ENCODE peak calls at places on chromosomes 4 and X, in five cellular contexts. C is EL; A is A549; U is natural killer cell; N is CD4-positive, alpha-beta memory T cell. F is an unnamed sample.

GRCh38 chrX:150044556-150044955 is 106.3 kb upstream of the EOLA2 start:
- DNase-seq in C (peak; percentile 40), A (no peak), U (no peak), N (no peak), F (no peak)

GRCh38 chrX:134894373-134894895 is 96.4 kb upstream of the SMIM10 start:
- DNase-seq in C (no peak), A (no peak), U (no peak), N (no peak), F (no peak)

GRCh38 chr4:1812720-1813119 is 19.6 kb downstream of the FGFR3 start:
- DNase-seq in C (no peak), A (no peak), U (no peak), N (no peak), F (no peak)

GRCh38 chr4:104064650-104065577 is 345.1 kb upstream of the TACR3 start:
- DNase-seq in C (peak; percentile 12), A (peak; percentile 44), U (no peak), N (no peak), F (no peak)

GRCh38 chr4:60463846-60464502 is 736.2 kb upstream of the ADGRL3 start:
- DNase-seq in C (peak; percentile 32), A (no peak), U (no peak), N (no peak), F (no peak)

GRCh38 chrX:135489542-135489941 is 30.9 kb upstream of the INTS6L start:
- DNase-seq in C (no peak), A (no peak), U (no peak), N (no peak), F (no peak)

GRCh38 chr4:26496207-26496783 is 6.0 kb upstream of the CCKAR start:
- DNase-seq in C (no peak), A (no peak), U (no peak), N (no peak), F (no peak)

GRCh38 chrX:128634754-128635153 is 582.6 kb upstream of the ACTRT1 start:
- DNase-seq in C (no peak), A (no peak), U (no peak), N (no peak), F (no peak)

GRCh38 chr4:40710484-40711269 is 39.1 kb upstream of the NSUN7 start:
- DNase-seq in C (no peak), A (no peak), U (no peak), N (no peak), F (no peak)

GRCh38 chr4:113781439-113782040 is 20.0 kb upstream of the CAMK2D start:
- DNase-seq in C (peak; percentile 40), A (peak; percentile 24), U (no peak), N (peak; percentile 30), F (no peak)

F was measured in CD4-positive, alpha-beta T cell.